ENCODE peak calls at places on chromosomes 3 and 15, in seven cellular contexts. V is glomerular endothelial cell; M is H54; Y is epithelial cell of esophagus; R is stromal cell of bone marrow; Z is activated CD8-positive, alpha-beta memory T cell treated with anti-CD3 and anti-CD28 coated beads, Interleukin-2, amount 50 U/mL, for 48 hours; B is effector CD8-positive, alpha-beta T cell. J is an unnamed sample.

GRCh38 chr15:28456476-28457395 is 76.0 kb downstream of the GOLGA8G start:
- DNase-seq in B (no peak), R (no peak), M (no peak), Y (no peak), V (no peak), Z (peak; percentile 44), J (no peak)

GRCh38 chr15:35874260-35874905 is 328.4 kb upstream of the DPH6 start:
- DNase-seq in B (no peak), Y (peak; percentile 97), V (peak; percentile 48), R (peak; percentile 91), Z (no peak), M (peak; percentile 26), J (no peak)

GRCh38 chr3:53677406-53677805 is 168.8 kb downstream of the CHDH start:
- DNase-seq in B (no peak), Z (no peak), V (no peak), R (no peak), M (no peak), Y (no peak), J (peak; percentile 2)

GRCh38 chr3:90007786-90008499 is 900.5 kb downstream of the EPHA3 start:
- DNase-seq in Y (no peak), Z (no peak), B (no peak), V (no peak), R (no peak), M (no peak), J (peak; percentile 65)

GRCh38 chr3:47019201-47019600 is 39.7 kb downstream of the NBEAL2 start:
- DNase-seq in M (peak; percentile 38), V (no peak), R (no peak), Z (no peak), B (no peak), Y (peak; percentile 81), J (no peak)

GRCh38 chr3:192843742-192844350 is 73.8 kb downstream of the MB21D2 start:
- DNase-seq in R (no peak), Y (no peak), Z (no peak), V (no peak), B (no peak), M (no peak), J (no peak)

GRCh38 chr3:17753271-17753992 is 11.0 kb upstream of the TBC1D5 start:
- DNase-seq in B (no peak), M (no peak), V (no peak), Z (no peak), R (peak; percentile 20), Y (no peak), J (no peak)

GRCh38 chr15:63348392-63348791 is 33.3 kb downstream of the CA12 start:
- DNase-seq in M (peak; percentile 51), Y (peak; percentile 87), B (no peak), R (peak; percentile 73), V (no peak), Z (no peak), J (peak; percentile 50)

GRCh38 chr3:108388136-108389132 is 92.1 kb downstream of the HHLA2 start:
- DNase-seq in B (no peak), M (no peak), Y (no peak), Z (no peak), R (peak; percentile 32), V (no peak), J (no peak)

GRCh38 chr3:79167651-79168416 is 600.0 kb downstream of the ROBO1 start:
- DNase-seq in Y (peak; percentile 80), R (peak; percentile 97), M (peak; percentile 11), Z (no peak), B (no peak), V (no peak), J (no peak)

GRCh38 chr15:91694829-91695205 is 158.7 kb upstream of the SLCO3A1 start:
- DNase-seq in Y (peak; percentile 74), M (no peak), R (peak; percentile 64), Z (no peak), B (no peak), V (no peak), J (no peak)

GRCh38 chr3:142243134-142243533 is 17.7 kb upstream of the GK5 start:
- DNase-seq in V (no peak), M (no peak), Z (no peak), B (no peak), R (no peak), Y (no peak), J (peak; percentile 79)

GRCh38 chr3:58333206-58334012 is 717 bp downstream of the PXK start:
- DNase-seq in V (no peak), Z (peak; percentile 65), R (no peak), B (no peak), Y (peak; percentile 26), M (no peak), J (peak; percentile 5)

GRCh38 chr15:101536875-101537405 is 47.4 kb upstream of the PCSK6 start:
- DNase-seq in R (no peak), B (no peak), Z (no peak), V (no peak), Y (no peak), M (no peak), J (no peak)

GRCh38 chr3:136751259-136752045 is 726 bp downstream of the STAG1 start:
- DNase-seq in V (no peak), B (peak; percentile 50), R (peak; percentile 44), Y (peak; percentile 67), Z (peak; percentile 83), M (peak; percentile 35), J (peak; percentile 87)

GRCh38 chr3:62622553-62623174 is 249.3 kb upstream of the FEZF2 start:
- DNase-seq in B (no peak), R (peak; percentile 33), M (no peak), Y (peak; percentile 74), Z (no peak), V (peak; percentile 52), J (peak; percentile 53)

GRCh38 chr3:193313448-193313958 is 65.0 kb downstream of the ATP13A5 start:
- DNase-seq in Z (no peak), M (no peak), Y (no peak), V (no peak), B (no peak), R (no peak), J (peak; percentile 8)

GRCh38 chr3:23580337-23580736 is 225.4 kb upstream of the UBE2E1 start:
- DNase-seq in R (no peak), B (no peak), Z (no peak), M (no peak), Y (peak; percentile 84), V (no peak), J (no peak)

GRCh38 chr3:101988591-101988990 is 139.3 kb downstream of the NFKBIZ start:
- DNase-seq in Z (peak; percentile 60), B (no peak), M (no peak), R (no peak), Y (peak; percentile 77), V (no peak), J (no peak)

GRCh38 chr3:107845355-107846281 is 245.2 kb downstream of the CD47 start:
- DNase-seq in B (no peak), V (no peak), Y (peak; percentile 66), R (no peak), M (no peak), Z (no peak), J (no peak)